ENCODE peak calls at places on chromosomes 2 and 18, in seven cellular contexts. One of them, this sample, is unnamed.
A peak's percentile ranks its signal among the peaks of the same experiment; 100 is the strongest.

GRCh38 chr2:205477016-205477705 is 205.1 kb upstream of the NRP2 start:
- DNase-seq in IMR-90: peak; percentile 64
- DNase-seq in coronary artery: no peak
- DNase-seq in mucosa of descending colon: no peak
- DNase-seq in fibroblast of pulmonary artery: no peak
- DNase-seq in fibroblast of the aortic adventitia: peak; percentile 27
- DNase-seq in progenitor cell of endocrine pancreas: no peak
- DNase-seq in this sample: no peak

GRCh38 chr18:21897811-21898210 is 157.2 kb downstream of the MIB1 start:
- DNase-seq in fibroblast of pulmonary artery: peak; percentile 61
- DNase-seq in progenitor cell of endocrine pancreas: peak; percentile 61
- DNase-seq in fibroblast of the aortic adventitia: peak; percentile 67
- DNase-seq in coronary artery: no peak
- DNase-seq in mucosa of descending colon: no peak
- DNase-seq in IMR-90: peak; percentile 42
- DNase-seq in this sample: peak; percentile 91

GRCh38 chr2:240184198-240184590 is 43.7 kb upstream of the OTOS start:
- DNase-seq in mucosa of descending colon: no peak
- DNase-seq in progenitor cell of endocrine pancreas: no peak
- DNase-seq in coronary artery: no peak
- DNase-seq in fibroblast of the aortic adventitia: no peak
- DNase-seq in IMR-90: no peak
- DNase-seq in fibroblast of pulmonary artery: no peak
- DNase-seq in this sample: no peak

GRCh38 chr2:202109139-202109736 is 36.2 kb downstream of the KIAA2012 start:
- DNase-seq in mucosa of descending colon: no peak
- DNase-seq in progenitor cell of endocrine pancreas: no peak
- DNase-seq in fibroblast of the aortic adventitia: no peak
- DNase-seq in coronary artery: no peak
- DNase-seq in fibroblast of pulmonary artery: no peak
- DNase-seq in IMR-90: no peak
- DNase-seq in this sample: no peak

GRCh38 chr2:173793649-173794565 is 171.3 kb downstream of the SP3 start:
- DNase-seq in coronary artery: no peak
- DNase-seq in IMR-90: no peak
- DNase-seq in fibroblast of the aortic adventitia: no peak
- DNase-seq in fibroblast of pulmonary artery: no peak
- DNase-seq in mucosa of descending colon: peak; percentile 31
- DNase-seq in progenitor cell of endocrine pancreas: no peak
- DNase-seq in this sample: no peak

GRCh38 chr2:129862668-129863067 is 116.8 kb upstream of the RAB6C start:
- DNase-seq in mucosa of descending colon: no peak
- DNase-seq in fibroblast of the aortic adventitia: no peak
- DNase-seq in IMR-90: no peak
- DNase-seq in coronary artery: peak; percentile 31
- DNase-seq in fibroblast of pulmonary artery: no peak
- DNase-seq in progenitor cell of endocrine pancreas: no peak
- DNase-seq in this sample: no peak

GRCh38 chr18:33804258-33804657 is 226.2 kb downstream of the ASXL3 start:
- DNase-seq in progenitor cell of endocrine pancreas: no peak
- DNase-seq in fibroblast of the aortic adventitia: peak; percentile 32
- DNase-seq in IMR-90: peak; percentile 63
- DNase-seq in coronary artery: no peak
- DNase-seq in fibroblast of pulmonary artery: peak; percentile 60
- DNase-seq in mucosa of descending colon: no peak
- DNase-seq in this sample: no peak

GRCh38 chr2:218002792-218003191 is at the start of gene TNS1:
- DNase-seq in coronary artery: no peak
- DNase-seq in IMR-90: peak; percentile 65
- DNase-seq in fibroblast of the aortic adventitia: peak; percentile 62
- DNase-seq in progenitor cell of endocrine pancreas: no peak
- DNase-seq in fibroblast of pulmonary artery: peak; percentile 59
- DNase-seq in mucosa of descending colon: peak; percentile 39
- DNase-seq in this sample: peak; percentile 70

GRCh38 chr2:11625671-11626070 is 44.3 kb downstream of the NTSR2 start:
- DNase-seq in IMR-90: no peak
- DNase-seq in progenitor cell of endocrine pancreas: no peak
- DNase-seq in fibroblast of pulmonary artery: no peak
- DNase-seq in mucosa of descending colon: no peak
- DNase-seq in fibroblast of the aortic adventitia: no peak
- DNase-seq in coronary artery: no peak
- DNase-seq in this sample: no peak

DNA sequence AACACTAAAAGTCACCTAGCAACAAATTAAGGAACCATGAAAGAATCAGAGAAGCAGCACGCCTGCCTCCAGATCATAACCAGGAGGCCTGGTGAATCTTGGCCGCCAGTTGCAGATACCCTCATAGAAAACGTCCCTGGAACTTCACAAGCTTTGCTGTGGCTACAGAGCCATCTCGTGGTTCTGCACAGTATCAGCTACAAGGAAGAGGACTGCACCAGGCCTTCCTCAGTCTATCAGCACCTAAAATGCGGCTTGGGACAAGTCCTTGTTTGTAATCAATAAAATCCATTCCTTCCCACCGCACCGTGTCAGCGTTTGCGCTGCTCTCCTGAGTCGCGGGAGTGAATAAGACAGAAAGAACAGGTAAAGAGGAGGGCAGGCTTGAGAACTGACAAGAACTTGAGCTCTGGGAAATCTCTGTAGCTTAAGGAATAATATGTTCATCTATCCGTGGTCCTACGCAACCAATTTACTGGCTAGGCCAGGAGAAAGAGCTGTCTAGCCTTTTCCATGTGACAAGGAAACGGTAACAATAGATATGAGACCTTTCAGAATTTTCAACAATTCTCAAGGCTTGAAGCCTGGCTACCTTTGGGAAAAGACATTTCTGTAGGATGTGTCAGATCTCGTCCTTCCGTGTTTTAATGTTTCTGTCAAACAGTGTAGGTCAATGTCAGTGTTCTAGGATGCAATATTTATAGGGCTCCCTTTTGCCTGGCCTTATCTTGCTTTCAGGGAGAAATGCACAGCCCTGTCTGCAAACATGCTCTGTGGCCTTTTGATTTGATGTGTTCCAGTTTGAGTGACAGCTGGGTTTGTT is 128.5 kb upstream of the RAB12 start:
- DNase-seq in coronary artery: no peak
- DNase-seq in fibroblast of pulmonary artery: peak; percentile 84
- DNase-seq in progenitor cell of endocrine pancreas: peak; percentile 35
- DNase-seq in fibroblast of the aortic adventitia: peak; percentile 81
- DNase-seq in mucosa of descending colon: no peak
- DNase-seq in IMR-90: peak; percentile 73
- DNase-seq in this sample: no peak
- TF ChIP-seq CTCF in coronary artery: no peak
- TF ChIP-seq CTCF in fibroblast of pulmonary artery: peak; percentile 84
- TF ChIP-seq CTCF in progenitor cell of endocrine pancreas: peak; percentile 70
- TF ChIP-seq CTCF in fibroblast of the aortic adventitia: peak; percentile 84
- TF ChIP-seq CTCF in mucosa of descending colon: no peak
- TF ChIP-seq CTCF in IMR-90: peak; percentile 80
- TF ChIP-seq CTCF in this sample: peak; percentile 66

DNA sequence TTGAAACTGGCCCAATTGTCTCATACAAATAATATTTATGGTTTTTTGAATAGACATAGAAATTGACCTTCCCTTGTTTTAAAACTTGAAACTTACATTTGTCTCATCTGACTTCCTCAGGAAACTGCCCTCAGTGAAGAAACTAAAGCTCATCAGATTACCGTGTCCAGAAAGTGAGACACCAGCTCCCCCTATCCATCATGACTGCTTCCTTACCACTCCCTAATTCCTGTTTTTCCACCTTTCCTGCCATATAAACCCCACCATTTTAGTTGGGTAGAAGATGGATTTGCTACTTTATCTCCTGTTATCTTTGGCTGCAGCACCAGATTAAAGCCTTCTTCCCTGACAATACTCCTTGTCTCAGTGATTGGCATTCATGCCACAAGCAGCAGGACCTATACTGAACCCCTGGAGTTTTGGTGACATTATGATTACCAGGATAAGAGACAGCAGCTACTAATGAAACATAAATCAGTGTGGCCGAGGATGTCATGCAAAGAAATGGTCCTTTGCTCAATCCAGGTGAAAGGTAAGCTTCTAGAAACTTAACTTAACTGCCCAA is 1627.6 kb upstream of the ZEB2 start:
- DNase-seq in fibroblast of the aortic adventitia: peak; percentile 2
- DNase-seq in coronary artery: no peak
- DNase-seq in fibroblast of pulmonary artery: peak; percentile 13
- DNase-seq in IMR-90: no peak
- DNase-seq in progenitor cell of endocrine pancreas: no peak
- DNase-seq in mucosa of descending colon: no peak
- DNase-seq in this sample: no peak
- TF ChIP-seq CTCF in fibroblast of the aortic adventitia: peak; percentile 17
- TF ChIP-seq CTCF in coronary artery: no peak
- TF ChIP-seq CTCF in fibroblast of pulmonary artery: peak; percentile 28
- TF ChIP-seq CTCF in IMR-90: no peak
- TF ChIP-seq CTCF in progenitor cell of endocrine pancreas: no peak
- TF ChIP-seq CTCF in mucosa of descending colon: no peak
- TF ChIP-seq CTCF in this sample: peak; percentile 22

DNA sequence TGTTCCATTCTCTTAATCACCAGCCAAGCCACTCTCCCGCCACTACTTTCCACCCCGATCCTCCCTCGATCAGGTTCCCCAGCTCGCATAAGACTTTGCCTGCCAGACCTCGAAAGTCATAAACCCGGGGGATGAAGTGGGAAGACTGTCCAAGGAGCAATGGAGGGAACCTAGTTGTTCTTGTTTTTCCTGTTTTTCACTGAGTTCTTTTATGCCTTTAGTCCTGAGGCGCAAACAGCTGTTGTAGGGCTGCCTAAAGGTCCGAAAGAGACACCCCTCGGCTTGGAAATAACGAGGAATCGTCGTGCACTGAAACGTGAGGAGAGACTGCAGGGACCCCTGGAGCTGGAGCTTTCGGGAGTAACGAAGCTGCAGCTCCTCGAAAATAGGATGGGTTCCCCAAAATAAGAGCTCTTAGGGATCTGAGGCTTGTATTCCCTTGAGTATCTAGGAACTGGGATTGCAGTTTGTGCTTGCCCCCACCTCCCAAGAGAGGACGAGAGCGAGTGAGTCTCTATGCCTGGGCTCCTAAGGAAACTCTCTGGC is 1.7 kb upstream of the HOXD12 start:
- DNase-seq in mucosa of descending colon: no peak
- DNase-seq in fibroblast of the aortic adventitia: no peak
- DNase-seq in fibroblast of pulmonary artery: no peak
- DNase-seq in coronary artery: no peak
- DNase-seq in IMR-90: no peak
- DNase-seq in progenitor cell of endocrine pancreas: no peak
- DNase-seq in this sample: no peak
- TF ChIP-seq CTCF in mucosa of descending colon: no peak
- TF ChIP-seq CTCF in fibroblast of the aortic adventitia: no peak
- TF ChIP-seq CTCF in fibroblast of pulmonary artery: no peak
- TF ChIP-seq CTCF in coronary artery: no peak
- TF ChIP-seq CTCF in IMR-90: no peak
- TF ChIP-seq CTCF in progenitor cell of endocrine pancreas: no peak
- TF ChIP-seq CTCF in this sample: no peak

GRCh38 chr2:216281881-216282280 is 90.4 kb downstream of the MARCHF4 start:
- DNase-seq in progenitor cell of endocrine pancreas: no peak
- DNase-seq in fibroblast of the aortic adventitia: no peak
- DNase-seq in fibroblast of pulmonary artery: no peak
- DNase-seq in IMR-90: no peak
- DNase-seq in coronary artery: no peak
- DNase-seq in mucosa of descending colon: no peak
- DNase-seq in this sample: no peak

GRCh38 chr2:216284708-216285107 is 87.6 kb downstream of the MARCHF4 start:
- DNase-seq in progenitor cell of endocrine pancreas: no peak
- DNase-seq in coronary artery: no peak
- DNase-seq in IMR-90: no peak
- DNase-seq in fibroblast of the aortic adventitia: no peak
- DNase-seq in mucosa of descending colon: no peak
- DNase-seq in fibroblast of pulmonary artery: no peak
- DNase-seq in this sample: no peak

GRCh38 chr2:216285641-216286156 is 86.6 kb downstream of the MARCHF4 start:
- DNase-seq in mucosa of descending colon: no peak
- DNase-seq in IMR-90: no peak
- DNase-seq in fibroblast of the aortic adventitia: no peak
- DNase-seq in coronary artery: no peak
- DNase-seq in fibroblast of pulmonary artery: no peak
- DNase-seq in progenitor cell of endocrine pancreas: no peak
- DNase-seq in this sample: no peak

GRCh38 chr2:216281316-216281715 is 91.0 kb downstream of the MARCHF4 start:
- DNase-seq in progenitor cell of endocrine pancreas: no peak
- DNase-seq in fibroblast of the aortic adventitia: no peak
- DNase-seq in mucosa of descending colon: no peak
- DNase-seq in IMR-90: no peak
- DNase-seq in coronary artery: no peak
- DNase-seq in fibroblast of pulmonary artery: no peak
- DNase-seq in this sample: no peak

GRCh38 chr2:216283038-216283900 is 89.0 kb downstream of the MARCHF4 start:
- DNase-seq in coronary artery: no peak
- DNase-seq in progenitor cell of endocrine pancreas: peak; percentile 30
- DNase-seq in fibroblast of the aortic adventitia: no peak
- DNase-seq in IMR-90: no peak
- DNase-seq in fibroblast of pulmonary artery: no peak
- DNase-seq in mucosa of descending colon: no peak
- DNase-seq in this sample: no peak
- TF ChIP-seq CTCF in coronary artery: no peak
- TF ChIP-seq CTCF in progenitor cell of endocrine pancreas: peak; percentile 57
- TF ChIP-seq CTCF in fibroblast of the aortic adventitia: peak; percentile 14
- TF ChIP-seq CTCF in IMR-90: peak; percentile 23
- TF ChIP-seq CTCF in fibroblast of pulmonary artery: peak; percentile 32
- TF ChIP-seq CTCF in mucosa of descending colon: no peak
- TF ChIP-seq CTCF in this sample: peak; percentile 38

DNA sequence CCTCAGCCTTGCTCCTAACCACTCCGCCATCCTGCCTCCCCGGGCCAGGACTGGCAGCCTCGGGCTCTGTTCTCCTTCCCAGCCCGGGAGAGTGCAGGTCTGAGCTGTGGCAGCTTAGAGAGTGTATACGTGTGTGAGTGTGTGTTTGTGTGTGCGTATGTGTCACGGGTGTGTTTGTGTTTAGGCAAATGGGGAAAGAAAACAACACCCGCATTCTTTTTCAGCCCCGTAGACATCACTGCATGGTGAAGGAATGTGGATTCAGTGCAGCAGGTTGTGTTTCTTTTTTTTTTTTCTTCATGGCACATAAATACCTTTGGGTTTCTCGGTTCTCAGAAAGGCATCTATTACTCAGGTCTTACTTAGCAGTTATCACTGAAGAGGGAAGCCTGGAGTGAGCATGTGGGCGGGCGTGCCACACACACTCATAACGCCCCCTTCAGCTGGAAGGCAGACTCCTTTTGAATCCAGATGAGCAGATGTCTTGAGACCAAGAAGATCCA is 44.2 kb downstream of the GLI2 start:
- DNase-seq in fibroblast of pulmonary artery: peak; percentile 73
- DNase-seq in IMR-90: peak; percentile 93
- DNase-seq in progenitor cell of endocrine pancreas: no peak
- DNase-seq in mucosa of descending colon: no peak
- DNase-seq in fibroblast of the aortic adventitia: peak; percentile 80
- DNase-seq in coronary artery: no peak
- DNase-seq in this sample: peak; percentile 96
- TF ChIP-seq CTCF in fibroblast of pulmonary artery: peak; percentile 1
- TF ChIP-seq CTCF in IMR-90: peak; percentile 32
- TF ChIP-seq CTCF in progenitor cell of endocrine pancreas: no peak
- TF ChIP-seq CTCF in mucosa of descending colon: no peak
- TF ChIP-seq CTCF in fibroblast of the aortic adventitia: peak; percentile 26
- TF ChIP-seq CTCF in coronary artery: no peak
- TF ChIP-seq CTCF in this sample: peak; percentile 26

GRCh38 chr2:35873921-35874320 is 481.7 kb upstream of the CRIM1 start:
- DNase-seq in progenitor cell of endocrine pancreas: no peak
- DNase-seq in IMR-90: no peak
- DNase-seq in mucosa of descending colon: no peak
- DNase-seq in coronary artery: no peak
- DNase-seq in fibroblast of pulmonary artery: no peak
- DNase-seq in fibroblast of the aortic adventitia: no peak
- DNase-seq in this sample: no peak
- TF ChIP-seq CTCF in progenitor cell of endocrine pancreas: peak; percentile 18
- TF ChIP-seq CTCF in IMR-90: no peak
- TF ChIP-seq CTCF in mucosa of descending colon: no peak
- TF ChIP-seq CTCF in coronary artery: no peak
- TF ChIP-seq CTCF in fibroblast of pulmonary artery: no peak
- TF ChIP-seq CTCF in fibroblast of the aortic adventitia: no peak
- TF ChIP-seq CTCF in this sample: no peak